ENCODE peak calls at places on chromosomes 7 and 10, in eight cellular contexts. D is GM23248, R is transverse colon, P is lower lobe of right lung, L is left lung, J is H7, W is sigmoid colon, X is HCT116. O is an unnamed sample.

GRCh38 chr10:59709472-59710125 is at the start of gene SLC16A9:
- DNase-seq in D (peak; percentile 45), W (peak; percentile 67), L (peak; percentile 65), R (peak; percentile 69), P (peak; percentile 54), X (peak; percentile 27), J (peak; percentile 91), O (peak; percentile 18)

GRCh38 chr7:2668401-2668800 is 19.6 kb upstream of the AMZ1 start:
- DNase-seq in P (no peak), J (no peak), R (no peak), L (no peak), W (peak; percentile 77), D (peak; percentile 35), X (no peak), O (no peak)

GRCh38 chr7:55065079-55065478 is 46.3 kb downstream of the EGFR start:
- DNase-seq in X (peak; percentile 83), P (no peak), L (no peak), J (no peak), D (peak; percentile 100), W (peak; percentile 90), R (peak; percentile 37), O (peak; percentile 88)

GRCh38 chr10:92291610-92291859 is 568 bp downstream of the MARCHF5 start:
- DNase-seq in P (no peak), J (no peak), L (no peak), R (no peak), D (no peak), X (no peak), W (no peak), O (peak; percentile 7)

GRCh38 chr7:7414776-7415603 is 120.7 kb downstream of the COL28A1 start:
- DNase-seq in J (no peak), W (no peak), P (no peak), R (no peak), X (no peak), L (no peak), D (no peak), O (no peak)

GRCh38 chr7:25455649-25456251 is 227.5 kb upstream of the NPVF start:
- DNase-seq in X (no peak), J (no peak), L (no peak), D (no peak), R (no peak), P (no peak), W (no peak), O (no peak)

GRCh38 chr7:66883716-66884115 is 37.3 kb upstream of the TMEM248 start:
- DNase-seq in L (no peak), D (peak; percentile 56), P (no peak), R (no peak), W (no peak), J (no peak), X (no peak), O (peak; percentile 79)

GRCh38 chr7:143040209-143040710 is 11.9 kb upstream of the OR6V1 start:
- DNase-seq in W (no peak), J (no peak), L (no peak), R (no peak), P (no peak), X (no peak), D (no peak), O (no peak)

GRCh38 chr7:114627231-114627630 is 212.6 kb downstream of the FOXP2 start:
- DNase-seq in L (no peak), D (no peak), P (no peak), R (no peak), J (no peak), W (no peak), X (no peak), O (no peak)

GRCh38 chr10:114874827-114875541 is 53.4 kb downstream of the FHIP2A start:
- DNase-seq in X (no peak), D (peak; percentile 40), J (peak; percentile 75), L (peak; percentile 41), W (no peak), R (no peak), P (no peak), O (no peak)

GRCh38 chr10:36526045-36526444 is 599.4 kb upstream of the ANKRD30A start:
- DNase-seq in W (no peak), R (no peak), L (no peak), J (no peak), X (no peak), D (no peak), P (no peak), O (no peak)

GRCh38 chr10:98536551-98536950 is 89.8 kb upstream of the HPS1 start:
- DNase-seq in L (no peak), R (peak; percentile 18), D (peak; percentile 84), J (no peak), X (no peak), P (no peak), W (no peak), O (peak; percentile 76)

GRCh38 chr10:107790271-107790670 is 625.8 kb upstream of the SORCS1 start:
- DNase-seq in D (peak; percentile 53), R (no peak), P (no peak), J (no peak), X (no peak), L (no peak), W (no peak), O (no peak)

GRCh38 chr10:42551582-42552187 is 86.7 kb downstream of the ZNF33B start:
- DNase-seq in L (peak; percentile 35), W (no peak), X (no peak), D (peak; percentile 5), J (no peak), R (no peak), P (no peak), O (no peak)

GRCh38 chr10:93894516-93895378 is 969 bp downstream of the SLC35G1 start:
- DNase-seq in L (no peak), W (no peak), R (no peak), D (peak; percentile 31), X (no peak), J (peak; percentile 12), P (no peak), O (no peak)

GRCh38 chr10:77236700-77237099 is 400.9 kb downstream of the KCNMA1 start:
- DNase-seq in X (no peak), W (no peak), P (no peak), J (no peak), D (peak; percentile 53), L (no peak), R (no peak), O (peak; percentile 67)

GRCh38 chr10:33655921-33656320 is 321.5 kb upstream of the NRP1 start:
- DNase-seq in L (no peak), R (no peak), X (no peak), W (no peak), P (no peak), J (no peak), D (no peak), O (no peak)

GRCh38 chr7:4058158-4058557 is 623.9 kb upstream of the FOXK1 start:
- DNase-seq in R (no peak), J (no peak), P (no peak), L (no peak), D (no peak), W (no peak), X (no peak), O (no peak)

GRCh38 chr7:100824499-100825214 is 2.7 kb downstream of the EPHB4 start:
- DNase-seq in P (no peak), X (no peak), J (peak; percentile 60), R (no peak), L (no peak), D (peak; percentile 20), W (no peak), O (no peak)

GRCh38 chr7:158991824-158992621 is 135.7 kb downstream of the DYNC2I1 start:
- DNase-seq in W (peak; percentile 46), P (peak; percentile 73), X (no peak), J (peak; percentile 72), D (no peak), L (peak; percentile 53), R (no peak), O (peak; percentile 16)

GRCh38 chr7:44062903-44063295 is 2.5 kb downstream of the PGAM2 start:
- DNase-seq in J (peak; percentile 32), X (no peak), L (peak; percentile 6), R (peak; percentile 4), P (peak; percentile 6), W (no peak), D (no peak), O (no peak)

GRCh38 chr10:95552680-95553342 is 8.4 kb downstream of the SORBS1 start:
- DNase-seq in J (peak; percentile 53), W (no peak), R (no peak), P (no peak), D (no peak), X (no peak), L (no peak), O (peak; percentile 33)

DNA sequence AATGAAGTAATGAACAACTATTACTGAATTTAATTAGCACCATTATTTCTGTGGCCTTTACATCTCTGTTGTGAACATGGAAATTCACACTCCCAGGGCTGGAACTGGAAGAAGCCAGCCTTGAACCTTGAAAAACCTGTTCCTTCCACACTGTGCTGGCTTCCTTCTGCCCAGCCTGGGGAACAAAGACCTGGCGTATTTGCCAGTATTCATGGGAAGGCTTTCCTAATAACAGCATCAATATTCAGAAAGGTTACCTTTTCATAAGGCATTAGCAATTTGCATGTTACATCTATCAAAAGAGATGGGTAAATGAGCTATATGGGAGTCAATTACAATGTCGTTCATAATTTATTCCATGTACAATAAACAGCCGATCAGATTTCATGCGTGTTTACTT is 1.3 kb downstream of the C10orf90 start:
- DNase-seq in D (no peak), R (no peak), W (no peak), J (no peak), X (no peak), L (no peak), P (no peak), O (no peak)
- H3K27me3 ChIP-seq in D (no peaks in the 10 kb centered on the region), R (no peaks in the 10 kb centered on the region), W (no peaks in the 10 kb centered on the region), J (no peaks in the 10 kb centered on the region), X (peaks cover 48% of the 10 kb centered on the region), L (no peaks in the 10 kb centered on the region), P (no peaks in the 10 kb centered on the region), O (no peaks in the 10 kb centered on the region)

GRCh38 chr7:29563590-29564454 is at the start of gene PRR15:
- DNase-seq in L (no peak), X (peak; percentile 76), J (peak; percentile 90), R (peak; percentile 91), D (peak; percentile 58), P (peak; percentile 59), W (peak; percentile 63), O (peak; percentile 73)
- H3K27me3 ChIP-seq in L (peaks cover 76% of the 10 kb centered on the region), X (no peaks in the 10 kb centered on the region), J (peaks cover 21% of the 10 kb centered on the region), R (peaks cover 59% of the 10 kb centered on the region), D (no peaks in the 10 kb centered on the region), P (peaks cover 87% of the 10 kb centered on the region), W (peaks cover 5% of the 10 kb centered on the region), O (no peaks in the 10 kb centered on the region)

GRCh38 chr10:111158601-111159000 is 81.8 kb downstream of the ADRA2A start:
- DNase-seq in J (no peak), L (no peak), X (no peak), R (no peak), D (peak; percentile 53), W (no peak), P (no peak), O (no peak)

GRCh38 chr10:111161109-111161874 is 84.5 kb downstream of the ADRA2A start:
- DNase-seq in D (no peak), L (no peak), X (no peak), R (no peak), W (no peak), J (no peak), P (no peak), O (no peak)
- H3K27me3 ChIP-seq in D (peaks cover 17% of the 10 kb centered on the region), L (no peaks in the 10 kb centered on the region), X (peaks cover 72% of the 10 kb centered on the region), R (peaks cover 3% of the 10 kb centered on the region), W (no peaks in the 10 kb centered on the region), J (no peaks in the 10 kb centered on the region), P (no peaks in the 10 kb centered on the region), O (no peaks in the 10 kb centered on the region)

DNA sequence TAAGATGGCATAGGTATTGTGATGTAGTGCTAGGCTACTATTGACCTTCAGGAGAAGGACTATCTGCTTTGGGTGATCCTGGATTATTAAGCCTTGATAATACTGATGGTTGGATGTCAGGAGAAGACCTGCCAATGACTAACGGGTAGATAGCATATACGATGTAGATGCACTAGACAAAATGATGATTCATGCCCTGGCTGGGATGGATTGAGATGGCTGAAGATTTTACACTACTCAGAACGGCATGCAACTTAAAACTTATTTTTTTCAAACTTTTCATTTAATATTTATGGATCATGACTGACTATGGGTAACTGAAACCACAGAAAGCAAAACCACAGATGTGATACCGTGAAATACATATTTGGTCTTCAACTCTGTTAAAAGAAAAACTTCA is 124.7 kb upstream of the CDK13 start:
- DNase-seq in X (no peak), L (no peak), J (no peak), W (no peak), D (no peak), R (no peak), P (no peak), O (peak; percentile 10)
- H3K27me3 ChIP-seq in X (no peaks in the 10 kb centered on the region), L (peaks cover 35% of the 10 kb centered on the region), J (no peaks in the 10 kb centered on the region), W (no peaks in the 10 kb centered on the region), D (peaks cover 65% of the 10 kb centered on the region), R (peaks cover 5% of the 10 kb centered on the region), P (peaks cover 34% of the 10 kb centered on the region), O (no peaks in the 10 kb centered on the region)